ENCODE peak calls at places on chromosomes 2 and 18, in six cellular contexts. O is esophagus muscularis mucosa, Z is PC-3, Y is kidney epithelial cell, A is heart left ventricle, D is H1. S is an unnamed sample.

GRCh38 chr2:20638014-20638413 is 12.9 kb downstream of the HS1BP3 start:
- DNase-seq in Z (no peak), Y (no peak), O (no peak), A (peak; percentile 26), D (no peak), S (no peak)

GRCh38 chr2:26355038-26355995 is 8.7 kb upstream of the ADGRF3 start:
- DNase-seq in D (no peak), A (no peak), O (no peak), Z (peak; percentile 96), Y (peak; percentile 98), S (no peak)

GRCh38 chr2:194550702-194551101 is 1106.3 kb upstream of the SLC39A10 start:
- DNase-seq in Y (no peak), Z (peak; percentile 19), O (no peak), D (no peak), A (no peak), S (no peak)

GRCh38 chr2:207046642-207047213 is 107.4 kb downstream of the CPO start:
- DNase-seq in Z (peak; percentile 33), O (no peak), A (no peak), D (no peak), Y (no peak), S (no peak)

GRCh38 chr2:138818479-138818878 is 38.3 kb upstream of the NXPH2 start:
- DNase-seq in A (no peak), O (no peak), Z (no peak), D (no peak), Y (no peak), S (no peak)

GRCh38 chr18:9960263-9960904 is 46.6 kb downstream of the VAPA start:
- DNase-seq in Z (no peak), A (no peak), Y (no peak), O (no peak), D (no peak), S (no peak)

GRCh38 chr18:48928787-48929186 is 22.0 kb downstream of the SMAD7 start:
- DNase-seq in O (no peak), A (peak; percentile 85), Y (no peak), Z (no peak), D (no peak), S (no peak)

GRCh38 chr2:73862987-73863386 is 29.8 kb upstream of the ACTG2 start:
- DNase-seq in Y (no peak), A (no peak), Z (peak; percentile 34), D (no peak), O (no peak), S (no peak)

GRCh38 chr18:46832856-46833255 is 76.0 kb upstream of the ST8SIA5 start:
- DNase-seq in O (no peak), Y (no peak), D (no peak), Z (no peak), A (no peak), S (no peak)

GRCh38 chr2:84874381-84875212 is 6.3 kb downstream of the TRABD2A start:
- DNase-seq in D (no peak), Z (no peak), Y (no peak), O (no peak), A (no peak), S (no peak)

GRCh38 chr2:119476301-119477117 is 44.9 kb downstream of the TMEM37 start:
- DNase-seq in Z (peak; percentile 77), O (no peak), D (peak; percentile 87), Y (no peak), A (peak; percentile 63), S (peak; percentile 82)

GRCh38 chr2:47907097-47907781 is 941 bp upstream of the FBXO11 start:
- DNase-seq in O (no peak), A (no peak), D (no peak), Z (peak; percentile 15), Y (no peak), S (no peak)

GRCh38 chr2:39136799-39137198 is 15.9 kb upstream of the SOS1 start:
- DNase-seq in Z (no peak), Y (no peak), D (no peak), O (no peak), A (no peak), S (no peak)

GRCh38 chr18:58087928-58088722 is 44.1 kb downstream of the NEDD4L start:
- DNase-seq in D (no peak), A (no peak), Y (no peak), O (no peak), Z (peak; percentile 99), S (no peak)

GRCh38 chr2:156476516-156477206 is 40.5 kb downstream of the GPD2 start:
- DNase-seq in Z (peak; percentile 76), Y (peak; percentile 28), A (no peak), D (no peak), O (no peak), S (no peak)

GRCh38 chr2:164737612-164738081 is 104.0 kb downstream of the COBLL1 start:
- DNase-seq in Y (peak; percentile 47), A (peak; percentile 56), D (peak; percentile 55), O (no peak), Z (peak; percentile 84), S (no peak)

GRCh38 chr18:76348267-76349066 is 146.6 kb downstream of the ZNF516 start:
- DNase-seq in O (peak; percentile 81), Y (no peak), A (no peak), D (no peak), Z (peak; percentile 8), S (peak; percentile 80)

GRCh38 chr2:112345030-112346027 is 69.9 kb downstream of the ZC3H6 start:
- DNase-seq in A (no peak), O (no peak), D (no peak), Y (no peak), Z (no peak), S (no peak)
- TF ChIP-seq CTCF in A (no peak), O (no peak), D (peak; percentile 26), Y (peak; percentile 14), Z (peak; percentile 27), S (no peak)

GRCh38 chr18:79354350-79354749 is 41.4 kb upstream of the NFATC1 start:
- DNase-seq in Y (no peak), D (no peak), Z (no peak), A (no peak), O (no peak), S (no peak)

GRCh38 chr18:79355433-79356335 is 40.0 kb upstream of the NFATC1 start:
- DNase-seq in Z (no peak), D (no peak), O (no peak), A (no peak), Y (no peak), S (no peak)

GRCh38 chr18:79356435-79356834 is 39.3 kb upstream of the NFATC1 start:
- DNase-seq in D (no peak), A (no peak), Y (no peak), Z (no peak), O (no peak), S (no peak)

GRCh38 chr18:79352432-79352831 is 43.3 kb upstream of the NFATC1 start:
- DNase-seq in O (no peak), A (no peak), Y (no peak), Z (no peak), D (no peak), S (no peak)

DNA sequence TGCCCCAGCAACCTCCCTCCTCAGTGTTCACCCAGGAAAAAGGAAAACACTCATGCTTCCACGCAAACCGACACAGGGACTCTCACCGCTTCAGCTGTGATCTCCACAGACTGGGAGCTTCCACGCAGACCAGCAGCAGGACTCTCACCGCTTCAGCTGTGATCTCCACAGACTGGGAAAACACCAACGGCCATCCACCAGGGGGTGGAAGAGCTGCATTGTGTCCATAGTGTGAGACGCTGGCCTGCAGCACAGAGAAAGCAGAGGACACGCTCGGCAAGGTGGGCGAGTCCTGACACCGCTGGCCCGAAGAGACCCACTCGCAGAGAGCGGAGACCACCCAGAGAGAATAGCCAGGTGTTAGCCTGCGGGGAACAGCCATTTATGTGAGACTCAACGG is 42.5 kb upstream of the NFATC1 start:
- DNase-seq in O (no peak), Y (no peak), Z (peak; percentile 28), A (no peak), D (peak; percentile 60), S (no peak)
- TF ChIP-seq CTCF in O (no peak), Y (peak; percentile 36), Z (peak; percentile 54), A (no peak), D (peak; percentile 61), S (no peak)

GRCh38 chr2:241314181-241314932 is 1.1 kb downstream of the HDLBP start:
- DNase-seq in O (no peak), A (no peak), D (no peak), Z (no peak), Y (no peak), S (no peak)

GRCh38 chr2:241316825-241317224 is 1.1 kb downstream of the SEPTIN2 start:
- DNase-seq in D (no peak), Z (no peak), A (no peak), O (no peak), Y (no peak), S (no peak)

GRCh38 chr2:241314933-241315182 is 614 bp downstream of the HDLBP start:
- DNase-seq in A (no peak), Y (no peak), O (no peak), D (no peak), Z (no peak), S (no peak)

GRCh38 chr2:241315879-241316700 is at the start of gene SEPTIN2:
- DNase-seq in Z (peak; percentile 12), O (peak; percentile 96), A (peak; percentile 51), D (peak; percentile 99), Y (no peak), S (peak; percentile 93)

DNA sequence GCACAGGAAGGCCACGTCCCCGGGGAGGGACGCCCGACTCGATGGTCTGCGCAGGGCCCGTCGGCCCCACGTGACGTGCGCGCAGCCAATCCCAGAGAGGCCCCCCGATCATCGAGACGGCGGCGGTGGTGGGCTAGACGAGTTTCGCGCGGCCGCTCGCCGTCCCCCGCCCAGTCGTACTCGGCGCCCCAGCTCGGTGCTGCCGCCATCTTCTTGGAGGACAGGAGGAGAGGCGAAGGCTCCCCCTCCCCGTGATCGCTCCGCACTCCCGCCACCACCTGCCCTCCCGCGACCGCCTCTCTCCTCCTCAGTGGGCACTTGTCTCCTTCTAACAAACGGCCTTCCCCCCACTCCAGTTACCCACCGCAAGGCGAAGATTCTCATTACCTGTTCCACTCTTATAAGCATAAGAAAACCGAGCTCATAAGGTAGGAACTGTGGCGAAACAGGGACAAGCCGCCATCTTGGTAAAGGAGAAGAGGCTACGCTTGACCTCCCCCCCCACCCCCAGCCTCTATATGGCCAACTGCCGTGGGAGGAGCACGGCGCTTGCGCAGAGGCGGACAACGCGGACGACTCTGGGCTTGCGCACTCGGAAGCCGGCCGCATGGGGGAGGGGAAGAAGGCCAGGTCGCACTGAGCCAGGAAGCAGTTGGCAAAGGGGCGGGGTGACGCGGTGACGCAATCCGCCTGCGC is at the start of gene HDLBP:
- DNase-seq in O (peak; percentile 100), A (peak; percentile 100), Y (peak; percentile 91), D (peak; percentile 93), Z (peak; percentile 97), S (peak; percentile 100)
- TF ChIP-seq CTCF in O (no peak), A (peak; percentile 49), Y (peak; percentile 44), D (peak; percentile 51), Z (peak; percentile 58), S (peak; percentile 39)

GRCh38 chr2:55883829-55884228 is 39.8 kb downstream of the EFEMP1 start:
- DNase-seq in D (no peak), O (no peak), A (no peak), Z (no peak), Y (no peak), S (no peak)
- TF ChIP-seq CTCF in D (no peak), O (no peak), A (no peak), Z (no peak), Y (no peak), S (no peak)

S was measured in osteocyte.